ENCODE peak calls at places on chromosomes 7 and 10, in five cellular contexts. W is Caki2; Q is epithelial cell of esophagus; C is head of caudate nucleus; G is activated CD4-positive, alpha-beta T cell treated with anti-CD3 and anti-CD28 coated beads, Interleukin-2, amount 10 ng/mL, durations not matched to agents 7 days and 5 days. H is an unnamed sample.

GRCh38 chr7:128842674-128843641 is 12.8 kb downstream of the FLNC start:
- DNase-seq in G (no peak), W (no peak), Q (no peak), C (no peak), H (no peak)

GRCh38 chr7:81114682-81115081 is 195.8 kb upstream of the SEMA3C start:
- DNase-seq in C (no peak), Q (no peak), W (no peak), G (no peak), H (peak; percentile 13)

GRCh38 chr10:46551701-46552525 is 4.5 kb downstream of the GPRIN2 start:
- DNase-seq in G (peak; percentile 5), Q (no peak), W (no peak), C (peak; percentile 9), H (no peak)

GRCh38 chr10:29636178-29636577 is 1.4 kb upstream of the SVIL start:
- DNase-seq in C (no peak), W (peak; percentile 61), G (no peak), Q (peak; percentile 54), H (peak; percentile 85)

GRCh38 chr10:123642293-123642692 is 23.9 kb upstream of the GPR26 start:
- DNase-seq in G (no peak), W (no peak), Q (no peak), C (no peak), H (no peak)

GRCh38 chr7:34748244-34749039 is 90.4 kb downstream of the NPSR1 start:
- DNase-seq in G (no peak), C (no peak), Q (peak; percentile 64), W (peak; percentile 93), H (peak; percentile 60)

GRCh38 chr10:50528206-50528605 is 95.5 kb downstream of the SGMS1 start:
- DNase-seq in W (no peak), G (no peak), Q (no peak), C (no peak), H (no peak)

GRCh38 chr10:122376364-122376961 is 2.0 kb downstream of the PLEKHA1 start:
- DNase-seq in Q (peak; percentile 14), C (no peak), W (no peak), G (no peak), H (peak; percentile 34)

GRCh38 chr7:44106311-44107065 is 2.3 kb downstream of the AEBP1 start:
- DNase-seq in Q (no peak), G (no peak), C (no peak), W (no peak), H (no peak)

GRCh38 chr10:67779455-67780205 is 58.4 kb downstream of the DNAJC12 start:
- DNase-seq in C (peak; percentile 68), W (peak; percentile 67), Q (peak; percentile 84), G (peak; percentile 88), H (peak; percentile 77)

GRCh38 chr10:121437596-121437995 is 160.6 kb downstream of the FGFR2 start:
- DNase-seq in Q (no peak), G (no peak), W (no peak), C (peak; percentile 35), H (no peak)